ENCODE peak calls at places on chromosome 12, in six cellular contexts. B is SK-N-SH, L is GM12892, C is K562, Q is GM12878, S is HepG2. U is an unnamed sample.
A peak's percentile ranks its signal among the peaks of the same experiment; 100 is the strongest.

GRCh38 chr12:56116267-56117081 is at the start of gene RPL41:
- DNase-seq in Q (peak; percentile 82), B (peak; percentile 80), L (peak; percentile 63), S (peak; percentile 89), C (peak; percentile 97), U (no peak)

GRCh38 chr12:121060149-121061001 is 21.3 kb upstream of the OASL start:
- DNase-seq in C (peak; percentile 65), S (peak; percentile 63), B (peak; percentile 48), Q (peak; percentile 56), L (peak; percentile 36), U (peak; percentile 47)

GRCh38 chr12:4379410-4379809 is at the start of gene FGF23:
- DNase-seq in S (peak; percentile 6), B (no peak), L (no peak), Q (no peak), C (no peak), U (no peak)

GRCh38 chr12:104724992-104725585 is 233.0 kb downstream of the SLC41A2 start:
- DNase-seq in S (no peak), B (no peak), C (peak; percentile 54), Q (no peak), L (no peak), U (no peak)

GRCh38 chr12:131454418-131455217 is 256.3 kb upstream of the SFSWAP start:
- DNase-seq in S (peak; percentile 60), L (peak; percentile 57), Q (no peak), C (peak; percentile 76), B (peak; percentile 90), U (peak; percentile 67)

GRCh38 chr12:93777249-93777648 is 100.1 kb downstream of the CRADD start:
- DNase-seq in B (no peak), Q (no peak), C (no peak), S (no peak), L (no peak), U (no peak)

GRCh38 chr12:42643881-42644579 is 54.5 kb upstream of the PRICKLE1 start:
- DNase-seq in L (no peak), B (peak; percentile 35), S (no peak), C (no peak), Q (no peak), U (no peak)

GRCh38 chr12:83389237-83389996 is 702.7 kb downstream of the TMTC2 start:
- DNase-seq in Q (no peak), S (no peak), L (no peak), C (peak; percentile 48), B (no peak), U (no peak)

DNA sequence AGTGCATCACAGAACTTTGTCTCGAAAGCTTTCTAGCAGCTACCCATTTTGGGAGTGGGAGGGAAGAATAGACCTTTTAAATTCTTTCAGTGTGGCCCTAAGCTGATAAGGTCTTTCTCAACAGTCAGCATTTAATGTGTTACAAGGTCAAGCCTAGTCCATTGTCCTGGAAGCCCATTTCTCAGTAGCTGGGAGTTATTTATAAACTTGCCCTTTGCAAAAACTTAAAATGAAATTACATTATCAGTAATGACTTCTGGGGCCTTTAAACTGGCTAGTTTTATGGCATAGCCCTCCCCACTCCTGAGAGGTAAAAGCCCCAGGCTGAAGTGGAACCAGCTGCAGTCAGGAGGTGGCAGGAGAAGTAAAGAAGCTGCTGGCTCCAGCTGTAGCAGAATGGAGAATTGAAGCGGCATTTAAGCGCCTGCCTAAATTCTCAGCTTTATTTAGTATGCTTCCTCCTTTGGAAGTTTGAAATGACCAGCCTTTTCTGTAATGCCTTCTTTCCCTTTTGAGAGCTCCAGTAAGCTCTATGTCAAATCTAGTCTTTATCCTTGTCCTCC is 12.4 kb downstream of the COPZ1 start:
- DNase-seq in B (no peak), C (peak; percentile 88), L (no peak), Q (no peak), S (peak; percentile 55), U (no peak)
- TF ChIP-seq TAF1 in B (no peak), C (no peak), L (no peak), Q (no peak), S (no peak), U (no peak)

GRCh38 chr12:6391013-6391412 is 7.1 kb downstream of the LTBR start:
- DNase-seq in S (no peak), C (no peak), L (no peak), Q (no peak), B (peak; percentile 17), U (no peak)

GRCh38 chr12:6393109-6393508 is 9.1 kb downstream of the LTBR start:
- DNase-seq in C (no peak), Q (no peak), L (no peak), S (no peak), B (no peak), U (no peak)

GRCh38 chr12:6396031-6396430 is 12.1 kb downstream of the LTBR start:
- DNase-seq in Q (no peak), S (no peak), C (no peak), L (no peak), B (no peak), U (no peak)

GRCh38 chr12:6392499-6392898 is 8.5 kb downstream of the LTBR start:
- DNase-seq in L (no peak), C (no peak), S (no peak), Q (no peak), B (no peak), U (no peak)

DNA sequence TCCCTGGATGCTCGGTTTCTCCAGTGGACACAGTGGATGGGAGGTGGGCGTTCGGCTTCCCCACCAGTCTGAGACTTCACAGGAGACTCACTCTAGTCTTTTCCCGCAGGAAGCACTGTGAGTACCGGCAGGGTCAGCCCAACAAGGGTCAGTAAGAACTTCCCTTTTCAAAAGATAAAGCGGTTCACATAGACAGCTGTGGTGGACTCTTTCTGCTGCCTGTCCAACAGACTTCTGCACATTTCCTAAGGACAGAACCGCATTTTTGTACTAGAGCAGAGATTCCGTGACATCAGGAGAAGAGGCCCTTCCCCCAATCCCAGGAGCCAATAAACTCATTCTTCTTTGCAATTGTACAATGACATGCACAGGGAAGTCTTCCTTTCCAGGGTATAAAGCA is 10.4 kb downstream of the LTBR start:
- DNase-seq in S (no peak), B (no peak), C (no peak), Q (no peak), L (no peak), U (no peak)
- TF ChIP-seq POLR2AphosphoS5 in S (no peak), B (no peak), C (no peak), Q (no peak), L (no peak), U (no peak)

DNA sequence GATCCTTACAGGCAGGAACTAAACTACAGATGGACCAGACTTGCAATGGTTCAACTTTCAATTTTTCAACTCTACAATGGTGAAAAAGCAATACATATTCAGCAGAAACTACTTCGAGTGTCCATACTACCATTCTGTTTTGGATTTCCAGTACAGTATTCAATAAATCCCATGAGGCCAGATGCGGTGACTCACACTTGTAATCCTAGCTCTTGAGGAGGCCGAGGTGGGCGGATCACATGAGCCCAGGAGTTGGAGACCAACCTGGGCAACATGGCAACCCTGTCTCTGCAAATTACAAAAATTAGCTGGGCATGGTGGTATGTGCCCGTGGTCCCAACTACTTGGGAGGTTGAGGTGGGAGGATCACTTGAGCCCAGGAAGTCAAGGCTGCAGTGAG is 336.1 kb downstream of the MED13L start:
- DNase-seq in B (no peak), S (no peak), L (no peak), C (no peak), Q (no peak), U (no peak)
- TF ChIP-seq TAF1 in B (no peak), S (no peak), L (no peak), C (no peak), Q (no peak), U (no peak)

DNA sequence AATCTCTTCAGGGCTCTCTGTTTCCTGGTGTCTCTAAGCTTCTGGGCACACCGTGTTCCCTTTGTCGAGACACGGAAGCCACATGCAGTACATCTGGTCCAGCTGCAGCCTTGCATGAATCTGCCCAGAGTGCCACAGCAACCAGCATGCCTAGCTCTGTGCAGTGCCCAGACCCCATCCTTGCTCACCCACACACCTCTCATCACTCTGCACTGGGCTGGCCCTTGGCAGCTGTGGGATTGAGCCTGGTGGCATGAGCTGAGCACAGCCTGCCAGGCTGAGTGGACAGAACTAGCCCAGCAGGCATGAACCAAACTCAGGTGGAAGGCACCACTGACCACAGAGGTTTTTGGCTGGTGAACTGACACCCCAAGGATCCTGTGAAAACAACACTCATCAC is 279.9 kb downstream of the ATXN7L3B start:
- DNase-seq in Q (no peak), S (no peak), L (no peak), C (no peak), B (no peak), U (no peak)
- TF ChIP-seq POLR2AphosphoS5 in Q (no peak), S (no peak), L (no peak), C (no peak), B (no peak), U (no peak)

GRCh38 chr12:48716493-48717251 is at the start of gene CCNT1:
- DNase-seq in L (peak; percentile 90), C (peak; percentile 100), S (peak; percentile 100), Q (peak; percentile 100), B (peak; percentile 96), U (peak; percentile 91)

GRCh38 chr12:48716168-48716492 is 377 bp downstream of the CCNT1 start:
- DNase-seq in L (no peak), C (no peak), S (no peak), Q (no peak), B (no peak), U (no peak)

GRCh38 chr12:48712209-48712608 is 4.3 kb downstream of the CCNT1 start:
- DNase-seq in Q (no peak), L (no peak), B (no peak), C (peak; percentile 16), S (no peak), U (no peak)

DNA sequence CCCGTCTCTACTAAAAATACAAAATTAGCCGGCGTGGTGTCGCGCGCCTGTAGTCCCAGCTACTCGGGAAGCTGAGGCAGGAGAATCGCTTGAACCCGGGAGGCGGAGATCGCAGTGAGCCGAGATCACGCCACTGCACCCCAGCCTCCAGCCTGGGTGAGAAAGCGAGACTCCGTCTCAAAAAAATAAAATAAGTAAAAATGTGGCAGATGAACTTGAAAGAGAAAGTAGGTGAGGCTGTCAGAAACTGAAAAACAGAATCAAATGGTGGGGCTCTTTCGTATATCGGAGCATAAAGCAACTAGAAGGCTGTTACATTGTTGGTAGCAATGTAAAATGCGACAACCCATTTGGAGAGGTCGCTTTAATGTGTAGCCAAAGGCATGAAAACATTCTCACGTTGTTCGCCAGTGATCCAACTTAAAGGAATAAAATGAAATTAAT is 767 bp upstream of the CCNT1 start:
- DNase-seq in S (no peak), C (peak; percentile 35), L (no peak), B (no peak), Q (peak; percentile 9), U (peak; percentile 28)
- TF ChIP-seq TAF1 in S (no peak), C (no peak), L (no peak), B (no peak), Q (no peak), U (no peak)

GRCh38 chr12:111578971-111579340 is 20.2 kb downstream of the ATXN2 start:
- DNase-seq in L (no peak), Q (no peak), B (no peak), C (no peak), S (no peak), U (no peak)
- TF ChIP-seq POLR2AphosphoS5 in L (no peak), Q (no peak), B (no peak), C (no peak), S (no peak), U (no peak)